ENCODE peak calls at places on chromosomes 3 and 15, in four cellular contexts. W is tibial artery, S is bronchial epithelial cell, L is A549. K is an unnamed sample.

GRCh38 chr3:99298661-99299060 is 339.7 kb upstream of the COL8A1 start:
- DNase-seq in W (no peak), S (no peak), L (no peak), K (no peak)

GRCh38 chr3:163481738-163482137 is 1596.6 kb downstream of the SI start:
- DNase-seq in W (no peak), S (no peak), L (no peak), K (no peak)

GRCh38 chr15:90479656-90480055 is 50.1 kb upstream of the CRTC3 start:
- DNase-seq in W (no peak), S (peak), L (no peak), K (no peak)

GRCh38 chr3:42906085-42906904 is at the start of gene ZNF662:
- DNase-seq in W (peak), S (no peak), L (no peak), K (no peak)

GRCh38 chr3:107487490-107487889 is 35.3 kb upstream of the BBX start:
- DNase-seq in W (no peak), S (no peak), L (no peak), K (no peak)

GRCh38 chr3:36700537-36701248 is 63.7 kb downstream of the DCLK3 start:
- DNase-seq in W (peak), S (peak), L (peak), K (peak)

GRCh38 chr15:39574416-39574815 is 6.5 kb upstream of the THBS1 start:
- DNase-seq in W (no peak), S (peak), L (no peak), K (no peak)

GRCh38 chr3:120983841-120984240 is 75.8 kb downstream of the STXBP5L start:
- DNase-seq in W (no peak), S (peak), L (no peak), K (no peak)

GRCh38 chr15:22786868-22787698 is 639 bp downstream of the NIPA1 start:
- DNase-seq in W (no peak), S (peak), L (peak), K (no peak)

GRCh38 chr15:68157074-68157473 is 48.1 kb downstream of the CALML4 start:
- DNase-seq in W (no peak), S (no peak), L (no peak), K (no peak)

GRCh38 chr15:90836296-90836871 is 32.0 kb upstream of the FURIN start:
- DNase-seq in W (no peak), S (peak), L (peak), K (no peak)

GRCh38 chr3:27025718-27026117 is 343.5 kb downstream of the NEK10 start:
- DNase-seq in W (no peak), S (no peak), L (no peak), K (no peak)

GRCh38 chr3:149316427-149316826 is 17.0 kb downstream of the TM4SF18 start:
- DNase-seq in W (no peak), S (peak), L (no peak), K (no peak)

GRCh38 chr3:14254812-14255702 is 76.4 kb downstream of the LSM3 start:
- DNase-seq in W (no peak), S (no peak), L (no peak), K (no peak)

GRCh38 chr3:14253983-14254382 is 75.4 kb downstream of the LSM3 start:
- DNase-seq in W (no peak), S (no peak), L (no peak), K (no peak)

GRCh38 chr3:14256046-14256445 is 77.4 kb downstream of the LSM3 start:
- DNase-seq in W (no peak), S (peak), L (no peak), K (no peak)

GRCh38 chr3:14252321-14253021 is 73.9 kb downstream of the LSM3 start:
- DNase-seq in W (no peak), S (no peak), L (no peak), K (no peak)

GRCh38 chr3:14253022-14253761 is 74.6 kb downstream of the LSM3 start:
- DNase-seq in W (peak), S (peak), L (no peak), K (no peak)
- H3K4me3 ChIP-seq in W (no peak), S (no peak), L (no peak), K (no peak)

DNA sequence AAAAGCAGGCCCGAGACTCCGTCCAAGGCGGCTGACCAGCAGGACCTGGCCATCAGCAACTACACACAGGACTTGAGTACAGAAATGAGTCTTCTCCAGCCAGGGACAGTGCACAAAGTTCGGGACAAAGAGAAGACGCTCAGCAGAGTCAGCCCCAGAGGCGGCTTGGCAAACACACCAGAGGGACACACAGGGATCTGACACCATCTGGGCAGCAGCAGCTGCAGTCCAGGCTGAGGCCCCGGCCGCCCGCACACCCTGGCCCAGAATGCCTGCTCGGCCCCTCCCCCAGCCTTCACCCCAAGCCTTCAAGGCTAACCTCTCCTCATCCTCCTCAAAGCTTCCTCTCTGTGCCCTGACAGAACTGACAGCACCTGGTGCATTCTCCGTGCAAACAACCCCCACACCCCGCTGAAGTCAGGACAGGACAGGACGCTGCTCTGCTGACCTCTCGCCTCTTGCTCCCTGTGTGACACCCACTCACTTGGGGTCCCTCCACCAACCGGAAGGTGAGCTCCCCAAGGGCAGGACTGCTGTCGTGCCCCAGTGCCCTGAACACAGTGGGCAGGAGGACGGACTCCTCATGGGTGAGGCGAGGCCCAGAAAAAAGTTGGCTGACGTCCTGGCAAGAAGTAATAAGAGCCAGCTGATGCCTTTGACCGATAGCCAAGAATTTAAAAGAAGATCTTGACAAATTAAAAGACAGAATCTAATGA is 61.0 kb downstream of the XXYLT1 start:
- DNase-seq in W (peak), S (no peak), L (no peak), K (no peak)
- H3K4me3 ChIP-seq in W (no peak), S (no peak), L (no peak), K (no peak)

GRCh38 chr3:189288348-189289235 is 116.8 kb downstream of the TPRG1 start:
- DNase-seq in W (no peak), S (no peak), L (no peak), K (no peak)
- H3K4me3 ChIP-seq in W (no peak), S (no peak), L (no peak), K (no peak)

DNA sequence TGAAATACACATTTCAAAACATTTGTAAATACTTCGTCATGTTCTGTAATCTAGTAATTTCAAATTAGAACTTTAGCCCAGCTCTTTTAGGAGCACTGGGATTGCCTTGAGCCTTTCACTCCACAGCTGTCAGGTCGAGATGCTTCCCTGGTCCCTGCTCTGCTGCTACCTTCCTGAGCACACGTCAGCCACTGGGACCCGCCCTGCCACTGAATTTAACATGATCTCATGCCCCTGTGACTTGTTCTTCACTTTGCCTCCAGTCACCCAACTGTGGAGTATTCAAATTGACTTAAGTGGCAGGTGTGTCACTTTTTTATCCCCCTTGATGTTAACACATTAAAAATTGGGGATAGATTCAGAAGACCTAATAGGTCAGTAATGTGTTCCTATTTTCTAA is 3.3 kb downstream of the ARRDC4 start:
- DNase-seq in W (no peak), S (no peak), L (no peak), K (no peak)
- H3K4me3 ChIP-seq in W (no peak), S (no peak), L (no peak), K (no peak)

DNA sequence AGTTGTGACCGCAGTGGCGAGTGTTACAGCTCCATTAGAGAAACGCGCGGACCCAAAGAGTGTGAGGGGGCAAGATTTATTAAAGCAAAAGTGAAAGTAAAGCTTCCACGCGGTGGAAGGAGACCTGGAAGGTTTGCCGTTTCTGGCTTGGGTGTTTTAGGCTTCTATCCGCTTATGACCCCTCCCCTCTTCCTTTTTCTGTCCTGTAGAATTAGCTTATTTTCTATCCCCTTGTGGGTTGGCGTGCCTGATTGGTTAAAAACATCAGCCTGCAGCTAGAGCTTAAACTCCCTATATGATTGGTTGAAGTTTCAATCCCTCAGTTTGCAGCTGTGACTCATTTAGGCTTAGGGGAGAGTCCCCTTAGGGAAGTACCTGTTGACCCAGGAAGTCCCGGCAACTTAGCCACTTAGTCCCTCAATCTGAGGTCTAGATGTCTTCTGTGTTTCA is 39.6 kb downstream of the C3orf38 start:
- DNase-seq in W (no peak), S (peak), L (no peak), K (no peak)
- H3K4me3 ChIP-seq in W (no peak), S (no peak), L (peak), K (no peak)

GRCh38 chr3:137767146-137768020 is 3.3 kb downstream of the SOX14 start:
- DNase-seq in W (no peak), S (no peak), L (no peak), K (no peak)
- H3K4me3 ChIP-seq in W (peak), S (no peak), L (peak), K (no peak)

DNA sequence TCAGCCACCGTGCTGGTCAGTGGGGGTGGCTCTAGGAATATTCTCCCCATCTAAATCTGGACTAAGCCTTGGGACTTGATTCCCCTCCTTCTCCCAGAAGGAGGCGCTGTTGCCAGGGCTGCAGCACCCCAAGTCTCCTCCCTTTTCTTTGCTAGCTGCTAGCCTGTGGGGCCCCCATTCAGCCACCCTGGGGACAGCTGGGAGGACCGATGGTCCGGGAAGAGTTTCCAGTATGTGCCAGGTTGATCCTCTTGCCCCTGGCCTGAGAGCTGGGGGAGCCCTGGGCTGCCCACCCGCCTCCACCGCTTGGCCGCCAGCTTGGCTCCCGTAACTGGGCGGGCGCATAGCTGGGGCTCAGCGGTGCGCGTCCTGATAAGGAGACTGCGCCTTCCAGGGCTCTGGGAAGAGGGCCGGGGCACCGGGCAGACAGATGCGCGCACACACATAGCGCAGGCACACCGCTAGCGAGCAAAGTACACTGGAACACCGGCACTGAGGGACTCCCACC is 4.2 kb downstream of the SMAD6 start:
- DNase-seq in W (no peak), S (no peak), L (no peak), K (no peak)
- H3K4me3 ChIP-seq in W (peak), S (no peak), L (peak), K (no peak)

GRCh38 chr3:103609472-103609871 is 1174.7 kb downstream of the ZPLD1 start:
- DNase-seq in W (no peak), S (no peak), L (no peak), K (no peak)

GRCh38 chr3:103614719-103615118 is 1179.9 kb downstream of the ZPLD1 start:
- DNase-seq in W (no peak), S (no peak), L (no peak), K (no peak)

GRCh38 chr3:103613738-103614137 is 1178.9 kb downstream of the ZPLD1 start:
- DNase-seq in W (no peak), S (no peak), L (no peak), K (no peak)
- H3K4me3 ChIP-seq in W (no peak), S (no peak), L (no peak), K (no peak)

DNA sequence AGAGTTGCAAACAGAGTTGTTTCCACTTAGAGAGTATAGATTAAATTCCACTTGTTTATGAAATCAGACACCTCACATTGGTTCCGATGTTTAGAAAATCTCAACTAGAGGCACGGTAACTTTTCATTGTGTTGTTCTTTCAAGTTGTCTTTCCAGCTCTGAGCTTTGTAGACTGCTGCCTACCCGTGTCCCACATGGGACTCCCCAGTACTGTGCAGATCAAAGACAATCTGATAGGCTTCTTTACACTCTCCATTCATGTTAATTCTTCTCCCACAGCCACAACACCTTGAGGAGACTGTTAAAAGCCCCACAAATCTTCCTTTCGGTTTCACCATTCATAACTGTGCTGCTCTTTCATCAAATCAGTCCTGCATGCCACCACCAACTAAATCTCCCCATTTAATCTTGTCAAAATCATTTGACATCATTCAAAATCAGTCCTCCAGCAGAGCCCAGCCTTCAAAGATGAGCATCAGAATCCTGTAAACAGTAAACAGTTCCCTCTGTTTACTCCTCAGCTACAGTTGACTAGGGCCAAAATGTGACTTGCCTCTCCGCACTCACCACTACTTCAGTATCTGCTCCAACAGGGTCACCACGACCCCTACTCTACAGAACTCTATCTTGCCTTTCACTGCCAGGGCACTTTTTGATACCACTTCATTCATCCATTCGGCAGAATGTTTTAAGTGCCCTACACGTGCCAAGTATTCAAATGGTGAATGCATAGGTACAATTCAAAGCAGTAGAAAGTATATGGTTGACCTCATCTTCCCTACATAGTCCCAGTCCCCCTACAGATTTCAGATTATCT is 8.3 kb downstream of the ANXA2 start:
- DNase-seq in W (no peak), S (peak), L (no peak), K (peak)
- H3K4me3 ChIP-seq in W (peak), S (no peak), L (peak), K (peak)

GRCh38 chr3:11768604-11769003 is 78.1 kb downstream of the TAMM41 start:
- DNase-seq in W (no peak), S (no peak), L (no peak), K (no peak)

GRCh38 chr3:11769704-11770103 is 77.0 kb downstream of the TAMM41 start:
- DNase-seq in W (no peak), S (peak), L (no peak), K (no peak)

GRCh38 chr3:11774296-11774877 is 72.3 kb downstream of the TAMM41 start:
- DNase-seq in W (no peak), S (peak), L (peak), K (no peak)

GRCh38 chr3:11770105-11770476 is 76.6 kb downstream of the TAMM41 start:
- DNase-seq in W (no peak), S (no peak), L (no peak), K (no peak)

GRCh38 chr3:11770477-11771381 is 76.0 kb downstream of the TAMM41 start:
- DNase-seq in W (peak), S (peak), L (peak), K (peak)
- H3K4me3 ChIP-seq in W (no peak), S (peak), L (no peak), K (peak)

K was measured in Jurkat, Clone E6-1.